ENCODE peak calls at places on chromosomes 16 and 17, in four cellular contexts. U is non-pigmented ciliary epithelial cell; D is stimulated activated CD4-positive, alpha-beta T cell treated with anti-CD3 and anti-CD28 coated beads, Interleukin-2, amount 100 ng/mL, for 48 hours; H is RPMI8226. W is an unnamed sample.
A peak's percentile ranks its signal among the peaks of the same experiment; 100 is the strongest.

GRCh38 chr16:8867483-8868271 is 1.1 kb downstream of the CARHSP1 start:
- DNase-seq in H (peak; percentile 60), U (no peak), D (no peak), W (no peak)

GRCh38 chr16:11262915-11263314 is 6.2 kb downstream of the TNP2 start:
- DNase-seq in D (no peak), U (no peak), H (no peak), W (no peak)

GRCh38 chr16:30858829-30859423 is 35.0 kb downstream of the BCL7C start:
- DNase-seq in D (no peak), U (no peak), H (no peak), W (no peak)

GRCh38 chr17:28703552-28704218 is 8.0 kb downstream of the PROCA1 start:
- DNase-seq in H (no peak), D (no peak), U (no peak), W (no peak)

GRCh38 chr17:38867179-38867994 is 2.5 kb upstream of the LASP1 start:
- DNase-seq in D (peak; percentile 62), H (peak; percentile 86), U (no peak), W (peak; percentile 74)

GRCh38 chr16:73304008-73304814 is 256.3 kb upstream of the ZFHX3 start:
- DNase-seq in D (no peak), H (no peak), U (no peak), W (no peak)

GRCh38 chr16:24018485-24018884 is 182.7 kb downstream of the PRKCB start:
- DNase-seq in D (no peak), U (no peak), H (no peak), W (no peak)

GRCh38 chr17:67238976-67239375 is 6.0 kb downstream of the HELZ start:
- DNase-seq in U (no peak), H (no peak), D (no peak), W (no peak)

GRCh38 chr16:89172171-89172900 is 788 bp downstream of the CDH15 start:
- DNase-seq in U (no peak), H (no peak), D (no peak), W (no peak)

GRCh38 chr16:57192146-57192545 is 6.0 kb downstream of the RSPRY1 start:
- DNase-seq in D (no peak), H (no peak), U (no peak), W (no peak)

GRCh38 chr17:65088621-65089385 is 32.3 kb upstream of the GNA13 start:
- DNase-seq in D (no peak), H (no peak), U (no peak), W (no peak)

GRCh38 chr17:58192612-58193011 is at the start of gene EPX:
- DNase-seq in D (no peak), U (no peak), H (no peak), W (no peak)

GRCh38 chr16:67969286-67970039 is 1.0 kb upstream of the SLC12A4 start:
- DNase-seq in D (no peak), H (peak; percentile 44), U (no peak), W (no peak)

GRCh38 chr17:73323622-73324455 is 12.0 kb upstream of the CDC42EP4 start:
- DNase-seq in D (no peak), H (no peak), U (no peak), W (no peak)

GRCh38 chr16:58409316-58409973 is 17.2 kb downstream of the GINS3 start:
- DNase-seq in D (no peak), H (peak; percentile 79), U (no peak), W (no peak)

GRCh38 chr16:48676836-48677235 is 66.9 kb upstream of the N4BP1 start:
- DNase-seq in H (no peak), D (no peak), U (no peak), W (no peak)